ENCODE peak calls at places on chromosomes 3 and 15, in four cellular contexts. J, H, I and B are unnamed samples.

GRCh38 chr15:44726568-44727461 is 9.5 kb upstream of the TRIM69 start:
- DNase-seq in J (peak; percentile 76), H (no peak), I (peak; percentile 35), B (peak; percentile 49)

GRCh38 chr15:78976691-78977090 is 31.8 kb upstream of the CTSH start:
- DNase-seq in J (no peak), H (no peak), I (no peak), B (no peak)

GRCh38 chr15:65629548-65629947 is 7.8 kb downstream of the SLC24A1 start:
- DNase-seq in J (peak; percentile 13), H (no peak), I (no peak), B (no peak)

GRCh38 chr3:28816017-28816416 is 464.9 kb upstream of the RBMS3 start:
- DNase-seq in J (no peak), H (no peak), I (no peak), B (no peak)

GRCh38 chr3:65033577-65033976 is 345.8 kb upstream of the ADAMTS9 start:
- DNase-seq in J (no peak), H (no peak), I (no peak), B (no peak)

GRCh38 chr3:5974637-5975322 is 787.3 kb downstream of the EDEM1 start:
- DNase-seq in J (no peak), H (no peak), I (no peak), B (no peak)

GRCh38 chr3:75035146-75035545 is 420.7 kb upstream of the CNTN3 start:
- DNase-seq in J (no peak), H (no peak), I (no peak), B (no peak)

GRCh38 chr3:42369304-42369703 is 41.1 kb downstream of the LYZL4 start:
- DNase-seq in J (no peak), H (no peak), I (no peak), B (peak; percentile 26)

GRCh38 chr15:96186105-96186504 is 144.4 kb upstream of the NR2F2 start:
- DNase-seq in J (no peak), H (no peak), I (no peak), B (no peak)

GRCh38 chr15:42457445-42458442 is 33.2 kb downstream of the ZNF106 start:
- DNase-seq in J (no peak), H (peak; percentile 42), I (no peak), B (peak; percentile 44)

GRCh38 chr3:194797555-194797954 is 111.9 kb downstream of the FAM43A start:
- DNase-seq in J (no peak), H (no peak), I (no peak), B (no peak)

GRCh38 chr3:149120051-149120972 is 9.1 kb upstream of the HPS3 start:
- DNase-seq in J (peak; percentile 62), H (peak; percentile 65), I (peak; percentile 73), B (no peak)

GRCh38 chr3:170426240-170426797 is 7.7 kb downstream of the CLDN11 start:
- DNase-seq in J (no peak), H (peak; percentile 47), I (no peak), B (no peak)

GRCh38 chr15:27254801-27255200 is 283.8 kb downstream of the GABRG3 start:
- DNase-seq in J (no peak), H (no peak), I (no peak), B (no peak)

GRCh38 chr15:24269923-24270322 is 405.7 kb upstream of the NPAP1 start:
- DNase-seq in J (no peak), H (no peak), I (no peak), B (no peak)

GRCh38 chr15:89334510-89335288 is at the start of gene POLG:
- DNase-seq in J (peak; percentile 96), H (peak; percentile 97), I (peak; percentile 96), B (peak; percentile 97)
- TF ChIP-seq EP300 in J (no peak), H (peak; percentile 37), I (no peak), B (no peak)

GRCh38 chr3:109679672-109680071 is 342.3 kb upstream of the DPPA4 start:
- DNase-seq in J (no peak), H (no peak), I (no peak), B (no peak)

GRCh38 chr3:109683746-109684145 is 346.4 kb upstream of the DPPA4 start:
- DNase-seq in J (no peak), H (no peak), I (no peak), B (no peak)

GRCh38 chr3:109687626-109688025 is 350.3 kb upstream of the DPPA4 start:
- DNase-seq in J (no peak), H (no peak), I (no peak), B (no peak)

GRCh38 chr3:109685084-109686079 is 348.0 kb upstream of the DPPA4 start:
- DNase-seq in J (no peak), H (peak; percentile 4), I (peak; percentile 60), B (peak; percentile 81)
- TF ChIP-seq EP300 in J (no peak), H (no peak), I (no peak), B (no peak)

GRCh38 chr3:188348445-188349244 is 194.7 kb downstream of the LPP start:
- DNase-seq in J (peak; percentile 58), H (no peak), I (peak; percentile 13), B (peak; percentile 73)
- TF ChIP-seq EP300 in J (peak; percentile 26), H (no peak), I (no peak), B (no peak)

GRCh38 chr15:62075595-62076279 is 9.0 kb downstream of the C2CD4A start:
- DNase-seq in J (no peak), H (no peak), I (no peak), B (peak; percentile 71)
- TF ChIP-seq EP300 in J (no peak), H (no peak), I (no peak), B (no peak)

DNA sequence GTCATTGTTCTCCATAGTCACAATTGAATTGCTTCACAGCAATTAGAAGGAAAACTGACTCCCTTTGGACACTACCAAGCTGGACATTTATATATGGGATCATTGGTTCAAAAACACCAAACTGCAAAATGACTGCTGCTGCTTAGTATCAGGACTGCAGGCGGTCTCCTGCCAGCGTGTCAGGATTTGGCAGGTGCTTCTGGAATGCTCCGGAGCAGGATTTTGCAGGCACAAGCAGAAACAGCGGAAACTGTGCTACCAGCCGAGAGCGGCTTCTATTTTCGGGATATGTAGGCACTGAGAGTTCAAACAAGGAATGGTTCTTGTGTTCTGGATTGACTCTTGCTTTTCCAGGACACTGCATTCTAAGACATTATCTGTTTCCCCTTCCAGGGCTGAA is 95.5 kb downstream of the SSR3 start:
- DNase-seq in J (no peak), H (no peak), I (no peak), B (no peak)
- TF ChIP-seq EP300 in J (no peak), H (no peak), I (no peak), B (no peak)

GRCh38 chr3:66485291-66485968 is 15.4 kb downstream of the LRIG1 start:
- DNase-seq in J (no peak), H (no peak), I (no peak), B (no peak)
- TF ChIP-seq EP300 in J (no peak), H (no peak), I (no peak), B (no peak)

GRCh38 chr3:175274056-175274455 is 414.9 kb downstream of the NAALADL2 start:
- DNase-seq in J (no peak), H (no peak), I (no peak), B (no peak)

GRCh38 chr3:175270199-175270837 is 411.2 kb downstream of the NAALADL2 start:
- DNase-seq in J (no peak), H (peak; percentile 34), I (no peak), B (no peak)

GRCh38 chr3:175269394-175269793 is 410.3 kb downstream of the NAALADL2 start:
- DNase-seq in J (no peak), H (no peak), I (no peak), B (no peak)

GRCh38 chr3:175274474-175275218 is 415.5 kb downstream of the NAALADL2 start:
- DNase-seq in J (no peak), H (no peak), I (no peak), B (no peak)

GRCh38 chr3:175273573-175273972 is 414.4 kb downstream of the NAALADL2 start:
- DNase-seq in J (no peak), H (no peak), I (no peak), B (no peak)
- TF ChIP-seq EP300 in J (no peak), H (no peak), I (no peak), B (no peak)